ENCODE peak calls at places on chromosomes 12 and 14, in seven cellular contexts. E is RWPE2; Q is endothelial cell of umbilical vein; Y is aorta; O is CD4-positive, CD25-positive, alpha-beta regulatory T cell; Z is colonic mucosa; S is neural progenitor cell. C is an unnamed sample. For H3K36me3, the result is how much of the 10 kb centered on the place peaks cover.

GRCh38 chr12:78961171-78961570 is 96.6 kb downstream of the SYT1 start:
- DNase-seq in E (no peak), Q (no peak), Y (no peak), O (no peak), Z (no peak), S (no peak), C (no peak)

GRCh38 chr12:104790296-104791125 is 167.6 kb downstream of the SLC41A2 start:
- DNase-seq in E (no peak), Q (peak), Y (peak), O (peak), Z (peak), S (peak), C (no peak)

GRCh38 chr12:10618338-10618987 is 5.1 kb upstream of the MAGOHB start:
- DNase-seq in E (no peak), Q (peak), Y (no peak), O (no peak), Z (no peak), S (no peak), C (peak)

GRCh38 chr12:29889737-29890136 is 106.0 kb upstream of the TMTC1 start:
- DNase-seq in E (no peak), Q (peak), Y (no peak), O (no peak), Z (peak), S (peak), C (no peak)

GRCh38 chr12:102394200-102394599 is 86.2 kb downstream of the IGF1 start:
- DNase-seq in E (no peak), Q (no peak), Y (no peak), O (no peak), Z (no peak), S (no peak), C (no peak)

GRCh38 chr14:105469456-105470162 is 5.0 kb upstream of the CRIP2 start:
- DNase-seq in E (no peak), Q (no peak), Y (no peak), O (no peak), Z (no peak), S (no peak), C (no peak)

GRCh38 chr12:75747572-75747995 is 236.2 kb upstream of the KRR1 start:
- DNase-seq in E (no peak), Q (no peak), Y (no peak), O (no peak), Z (no peak), S (no peak), C (no peak)

GRCh38 chr14:55099741-55100140 is 29.3 kb upstream of the LGALS3 start:
- DNase-seq in E (no peak), Q (no peak), Y (no peak), O (no peak), Z (peak), S (no peak), C (no peak)

GRCh38 chr14:33755358-33755757 is 195.5 kb downstream of the EGLN3 start:
- DNase-seq in E (no peak), Q (no peak), Y (no peak), O (no peak), Z (no peak), S (no peak), C (no peak)

GRCh38 chr12:79897617-79898016 is 37.3 kb downstream of the PPP1R12A start:
- DNase-seq in E (no peak), Q (no peak), Y (no peak), O (no peak), Z (no peak), S (no peak), C (peak)

GRCh38 chr14:102746568-102747438 is 30.4 kb upstream of the TRAF3 start:
- DNase-seq in E (no peak), Q (no peak), Y (peak), O (no peak), Z (no peak), S (no peak), C (no peak)

GRCh38 chr12:130994821-130995375 is 41.2 kb downstream of the ADGRD1 start:
- DNase-seq in E (no peak), Q (no peak), Y (peak), O (no peak), Z (no peak), S (no peak), C (no peak)

GRCh38 chr14:68181395-68182326 is 362.1 kb downstream of the RAD51B start:
- DNase-seq in E (no peak), Q (peak), Y (no peak), O (no peak), Z (no peak), S (no peak), C (no peak)

GRCh38 chr12:93762912-93763311 is 85.7 kb downstream of the CRADD start:
- DNase-seq in E (no peak), Q (no peak), Y (no peak), O (no peak), Z (no peak), S (no peak), C (no peak)

GRCh38 chr14:31020834-31021575 is 4.4 kb upstream of the AP4S1 start:
- DNase-seq in E (no peak), Q (no peak), Y (no peak), O (no peak), Z (no peak), S (no peak), C (no peak)

GRCh38 chr12:108234155-108234554 is 105.0 kb downstream of the CMKLR1 start:
- DNase-seq in E (no peak), Q (peak), Y (no peak), O (peak), Z (no peak), S (no peak), C (no peak)

GRCh38 chr14:72753044-72753710 is 140.7 kb downstream of the DPF3 start:
- DNase-seq in E (no peak), Q (no peak), Y (no peak), O (no peak), Z (peak), S (no peak), C (no peak)

GRCh38 chr14:96088131-96088880 is 49.1 kb downstream of the C14orf132 start:
- DNase-seq in E (peak), Q (no peak), Y (peak), O (no peak), Z (no peak), S (no peak), C (no peak)

GRCh38 chr14:51593397-51593796 is 58.3 kb upstream of the FRMD6 start:
- DNase-seq in E (no peak), Q (no peak), Y (no peak), O (no peak), Z (no peak), S (no peak), C (no peak)

GRCh38 chr12:40336573-40337199 is 111.9 kb downstream of the LRRK2 start:
- DNase-seq in E (no peak), Q (peak), Y (no peak), O (no peak), Z (no peak), S (no peak), C (no peak)

GRCh38 chr14:81743605-81744004 is 210.0 kb upstream of the SEL1L start:
- DNase-seq in E (no peak), Q (no peak), Y (no peak), O (no peak), Z (no peak), S (no peak), C (no peak)

GRCh38 chr12:52165096-52165855 is 26.5 kb downstream of the KRT80 start:
- DNase-seq in E (no peak), Q (no peak), Y (no peak), O (no peak), Z (no peak), S (no peak), C (no peak)

GRCh38 chr12:19688489-19688888 is 249.2 kb downstream of the AEBP2 start:
- DNase-seq in E (no peak), Q (peak), Y (no peak), O (no peak), Z (no peak), S (no peak), C (no peak)

GRCh38 chr12:86917121-86917520 is 660.9 kb upstream of the MGAT4C start:
- DNase-seq in E (no peak), Q (no peak), Y (no peak), O (no peak), Z (no peak), S (no peak), C (no peak)

GRCh38 chr14:37062191-37062803 is 110.1 kb downstream of the SLC25A21 start:
- DNase-seq in E (no peak), Q (no peak), Y (no peak), O (no peak), Z (no peak), S (no peak), C (no peak)

GRCh38 chr12:47080725-47081502 is 1.2 kb upstream of the AMIGO2 start:
- DNase-seq in E (peak), Q (peak), Y (peak), O (peak), Z (peak), S (peak), C (peak)

GRCh38 chr14:30875788-30876053 is 1.4 kb downstream of the COCH start:
- DNase-seq in E (no peak), Q (no peak), Y (no peak), O (no peak), Z (no peak), S (peak), C (no peak)

GRCh38 chr14:50047274-50047676 is 69.1 kb downstream of the VCPKMT start:
- DNase-seq in E (no peak), Q (peak), Y (no peak), O (no peak), Z (peak), S (no peak), C (no peak)

GRCh38 chr14:39763402-39763890 is 331.2 kb upstream of the FBXO33 start:
- DNase-seq in E (no peak), Q (no peak), Y (no peak), O (no peak), Z (no peak), S (no peak), C (no peak)

GRCh38 chr14:50804181-50804721 is 26.7 kb downstream of the NIN start:
- DNase-seq in E (no peak), Q (peak), Y (no peak), O (no peak), Z (no peak), S (no peak), C (no peak)

GRCh38 chr12:43104524-43104923 is 447.5 kb downstream of the ADAMTS20 start:
- DNase-seq in E (no peak), Q (no peak), Y (no peak), O (no peak), Z (no peak), S (peak), C (no peak)

GRCh38 chr12:71626768-71627167 is 36.9 kb downstream of the ZFC3H1 start:
- DNase-seq in E (no peak), Q (peak), Y (no peak), O (no peak), Z (no peak), S (no peak), C (no peak)

GRCh38 chr12:32548691-32549412 is 130.2 kb upstream of the DNM1L start:
- DNase-seq in E (no peak), Q (peak), Y (no peak), O (no peak), Z (no peak), S (no peak), C (no peak)

GRCh38 chr12:9925746-9926393 is 6.3 kb downstream of the CLEC2A start:
- DNase-seq in E (no peak), Q (peak), Y (no peak), O (peak), Z (no peak), S (peak), C (peak)

GRCh38 chr14:40467969-40468368 is 1035.7 kb upstream of the FBXO33 start:
- DNase-seq in E (no peak), Q (no peak), Y (no peak), O (no peak), Z (no peak), S (no peak), C (no peak)

GRCh38 chr12:3147260-3147659 is 70.1 kb downstream of the TSPAN9 start:
- DNase-seq in E (no peak), Q (no peak), Y (peak), O (no peak), Z (no peak), S (no peak), C (no peak)

GRCh38 chr14:74514471-74514932 is 20.9 kb downstream of the ISCA2 start:
- DNase-seq in E (no peak), Q (no peak), Y (peak), O (no peak), Z (no peak), S (no peak), C (peak)

GRCh38 chr12:121676190-121676589 is 6.7 kb upstream of the MORN3 start:
- DNase-seq in E (no peak), Q (no peak), Y (no peak), O (no peak), Z (no peak), S (no peak), C (no peak)

GRCh38 chr14:64509036-64509435 is 4.5 kb downstream of the ZBTB1 start:
- DNase-seq in E (no peak), Q (no peak), Y (no peak), O (no peak), Z (peak), S (peak), C (no peak)

GRCh38 chr14:64510127-64510808 is 5.7 kb downstream of the ZBTB1 start:
- DNase-seq in E (no peak), Q (no peak), Y (no peak), O (peak), Z (no peak), S (no peak), C (no peak)

GRCh38 chr14:64507376-64508156 is 3.0 kb downstream of the ZBTB1 start:
- DNase-seq in E (no peak), Q (no peak), Y (no peak), O (no peak), Z (no peak), S (no peak), C (no peak)

GRCh38 chr14:64506751-64507150 is 2.2 kb downstream of the ZBTB1 start:
- DNase-seq in E (no peak), Q (no peak), Y (no peak), O (no peak), Z (no peak), S (no peak), C (no peak)

GRCh38 chr14:64508215-64508776 is 3.7 kb downstream of the ZBTB1 start:
- DNase-seq in E (no peak), Q (no peak), Y (no peak), O (peak), Z (no peak), S (no peak), C (no peak)
- H3K36me3 ChIP-seq in E (under half), Q (under half), Y (under half), O (under half), Z (under half), S (under half), C (under half)

DNA sequence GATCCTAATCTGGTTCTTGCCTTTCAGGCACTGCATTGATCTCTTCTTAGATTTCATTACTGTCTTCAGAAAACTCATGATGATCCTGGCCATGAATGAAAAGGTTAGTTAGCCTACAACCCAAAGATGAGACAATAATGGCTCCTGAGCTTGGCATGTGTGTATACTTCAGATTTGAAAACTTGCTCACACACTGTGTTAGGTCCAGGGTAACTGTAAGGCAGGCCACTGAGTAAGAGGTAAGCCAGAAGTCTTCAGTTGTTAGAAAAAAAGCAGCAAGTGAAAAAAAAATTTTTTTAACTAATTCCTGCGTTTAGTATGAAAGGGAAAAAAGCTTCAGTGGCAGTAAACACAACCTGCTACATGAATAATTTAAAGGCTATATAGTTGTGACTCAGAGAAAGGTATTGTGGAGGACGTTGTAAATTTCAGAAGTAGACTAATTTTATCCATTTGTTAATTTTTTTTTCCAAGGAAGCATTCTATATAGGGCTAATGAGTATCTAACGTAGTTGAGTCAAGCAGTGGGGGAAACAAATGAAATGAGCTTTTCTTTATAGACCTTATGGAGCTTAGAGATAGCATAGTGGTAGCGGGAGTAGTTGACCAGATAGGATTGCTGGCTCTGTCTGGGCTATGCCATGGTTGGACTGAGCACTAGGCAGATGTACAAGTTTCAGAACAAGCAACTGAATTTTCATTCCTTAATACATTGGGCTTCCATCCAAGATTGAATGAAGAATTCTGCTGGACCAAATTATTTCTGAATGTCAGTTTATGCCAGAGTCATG is 20.5 kb downstream of the TMBIM6 start:
- DNase-seq in E (no peak), Q (no peak), Y (no peak), O (no peak), Z (no peak), S (no peak), C (no peak)
- H3K36me3 ChIP-seq in E (half or more), Q (half or more), Y (under half), O (half or more), Z (under half), S (under half), C (under half)

DNA sequence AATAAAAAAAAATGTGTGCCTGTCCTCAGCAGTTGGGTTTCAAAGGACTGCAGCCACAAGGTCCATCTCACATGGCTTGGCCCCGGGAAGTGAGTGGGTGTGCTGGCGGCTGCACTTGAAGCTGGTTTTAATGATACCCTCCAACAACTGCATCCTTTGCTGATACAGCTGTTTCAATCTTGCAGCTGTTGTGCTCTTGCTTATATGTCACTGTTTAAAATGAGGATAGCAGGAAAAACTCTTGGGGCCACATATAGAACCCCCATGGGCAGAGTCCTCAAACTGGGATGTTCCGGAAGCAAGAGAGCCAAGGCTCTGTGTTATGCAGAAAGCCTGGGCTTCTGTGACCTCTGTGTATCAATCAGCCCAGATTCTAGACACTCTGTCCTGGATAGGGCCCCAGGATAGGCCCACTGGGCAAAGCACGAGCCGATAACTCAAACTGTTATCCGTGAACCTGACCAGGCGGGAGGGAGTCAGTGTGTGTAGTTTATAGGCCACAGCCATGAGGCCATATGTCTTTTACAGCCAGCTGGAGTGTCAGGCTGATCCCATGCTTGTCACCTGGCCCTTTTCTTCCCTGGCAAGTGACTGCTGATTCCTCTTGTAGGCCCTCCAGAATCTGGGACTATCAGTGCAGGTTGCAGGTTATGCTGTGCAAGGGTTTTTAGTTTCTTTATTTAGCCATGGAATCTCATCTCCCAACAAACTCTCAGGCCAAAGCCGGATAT is 74.3 kb downstream of the SSPN start:
- DNase-seq in E (no peak), Q (no peak), Y (no peak), O (no peak), Z (no peak), S (no peak), C (no peak)
- H3K36me3 ChIP-seq in E (under half), Q (under half), Y (under half), O (under half), Z (under half), S (under half), C (under half)

GRCh38 chr14:88597601-88598000 is 34.8 kb downstream of the ZC3H14 start:
- DNase-seq in E (no peak), Q (no peak), Y (no peak), O (no peak), Z (no peak), S (no peak), C (no peak)
- H3K36me3 ChIP-seq in E (half or more), Q (under half), Y (under half), O (under half), Z (under half), S (under half), C (under half)

GRCh38 chr12:118046430-118046829 is 14.5 kb downstream of the WSB2 start:
- DNase-seq in E (no peak), Q (no peak), Y (no peak), O (no peak), Z (no peak), S (no peak), C (no peak)
- H3K36me3 ChIP-seq in E (half or more), Q (under half), Y (under half), O (under half), Z (under half), S (under half), C (under half)

GRCh38 chr12:53956914-53957536 is 2.3 kb downstream of the HOXC12 start:
- DNase-seq in E (peak), Q (no peak), Y (no peak), O (no peak), Z (no peak), S (no peak), C (no peak)
- H3K36me3 ChIP-seq in E (under half), Q (under half), Y (under half), O (under half), Z (under half), S (under half), C (under half)

GRCh38 chr12:13154851-13155250 is 41.7 kb upstream of the EMP1 start:
- DNase-seq in E (no peak), Q (no peak), Y (no peak), O (no peak), Z (no peak), S (no peak), C (no peak)
- H3K36me3 ChIP-seq in E (under half), Q (under half), Y (under half), O (under half), Z (under half), S (under half), C (under half)

GRCh38 chr12:6508087-6508486 is 14.2 kb downstream of the NCAPD2 start:
- DNase-seq in E (no peak), Q (no peak), Y (no peak), O (no peak), Z (no peak), S (no peak), C (no peak)
- H3K36me3 ChIP-seq in E (half or more), Q (under half), Y (under half), O (under half), Z (under half), S (under half), C (under half)

DNA sequence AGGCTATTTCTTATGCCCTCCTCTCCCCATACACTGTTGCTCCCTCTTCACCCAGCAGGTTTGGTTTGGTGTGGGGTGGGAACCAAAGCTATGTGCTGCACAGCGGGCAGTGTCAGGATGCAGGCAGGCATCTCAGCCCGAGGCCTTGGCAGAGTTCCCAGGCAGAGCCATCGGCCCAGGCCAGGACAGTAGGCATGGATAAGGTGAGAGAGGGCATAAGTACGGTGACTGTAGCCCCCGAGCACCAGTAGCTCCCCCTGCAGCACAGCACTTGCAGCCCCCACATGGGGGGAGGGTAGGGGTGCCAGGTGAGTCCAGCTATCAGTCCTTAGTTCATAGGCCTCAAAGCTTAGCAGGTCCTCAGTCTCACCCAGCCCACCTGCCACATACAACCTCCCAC is 7.2 kb downstream of the KLHL33 start:
- DNase-seq in E (no peak), Q (no peak), Y (no peak), O (no peak), Z (no peak), S (no peak), C (no peak)
- H3K36me3 ChIP-seq in E (under half), Q (under half), Y (under half), O (under half), Z (under half), S (under half), C (under half)

C was measured in kidney epithelial cell.